ENCODE peak calls at places on chromosome 10, in four cellular contexts. J, H, D and P are unnamed samples.

GRCh38 chr10:4918236-4918635 is 45.0 kb upstream of the AKR1C1 start:
- DNase-seq in J (no peak), D (no peak), H (no peak), P (no peak)

GRCh38 chr10:61503051-61503450 is 49.9 kb upstream of the TMEM26 start:
- DNase-seq in J (no peak), D (no peak), H (no peak), P (no peak)

GRCh38 chr10:787933-788651 is 98.6 kb upstream of the DIP2C start:
- DNase-seq in H (no peak), D (no peak), J (no peak), P (no peak)

GRCh38 chr10:128530301-128530700 is 404.1 kb upstream of the MKI67 start:
- DNase-seq in J (no peak), H (no peak), D (no peak), P (no peak)

GRCh38 chr10:100341953-100342626 is 4.9 kb upstream of the SCD start:
- DNase-seq in H (peak), J (peak), D (peak), P (no peak)

GRCh38 chr10:101031128-101031795 is at the start of the genes PDZD7 and SFXN3:
- DNase-seq in D (peak), H (peak), J (peak), P (peak)

GRCh38 chr10:71696635-71697326 is 22.8 kb downstream of the C10orf105 start:
- DNase-seq in H (peak), D (peak), J (peak), P (no peak)

GRCh38 chr10:24723386-24723787 is 300 bp downstream of the ARHGAP21 start:
- DNase-seq in D (peak), H (peak), J (peak), P (no peak)

GRCh38 chr10:75263806-75264205 is 28.0 kb upstream of the COMTD1 start:
- DNase-seq in H (no peak), D (no peak), J (no peak), P (no peak)

GRCh38 chr10:35391153-35391953 is 55.0 kb downstream of the CCNY start:
- DNase-seq in J (no peak), H (no peak), D (no peak), P (no peak)

GRCh38 chr10:79380918-79381775 is 33.9 kb downstream of the PPIF start:
- DNase-seq in D (no peak), J (no peak), H (peak), P (no peak)

GRCh38 chr10:103238506-103239252 is 7.0 kb upstream of the RPEL1 start:
- DNase-seq in H (peak), J (no peak), D (no peak), P (no peak)

GRCh38 chr10:62689712-62690111 is 114.8 kb upstream of the ADO start:
- DNase-seq in D (peak), J (peak), H (no peak), P (no peak)

GRCh38 chr10:74118794-74119193 is 31.8 kb downstream of the AP3M1 start:
- DNase-seq in D (no peak), J (no peak), H (peak), P (no peak)

GRCh38 chr10:112221545-112221944 is 38.0 kb upstream of the GPAM start:
- DNase-seq in H (no peak), J (no peak), D (no peak), P (no peak)

GRCh38 chr10:103643381-103643780 is 149.9 kb downstream of the NEURL1 start:
- DNase-seq in D (no peak), H (no peak), J (no peak), P (no peak)

GRCh38 chr10:94407668-94408067 is 5.3 kb downstream of the TBC1D12 start:
- DNase-seq in H (no peak), J (no peak), D (no peak), P (no peak)

GRCh38 chr10:124119933-124120332 is 26.5 kb upstream of the CHST15 start:
- DNase-seq in H (no peak), J (no peak), D (peak), P (no peak)

GRCh38 chr10:113069595-113069994 is 119.5 kb downstream of the TCF7L2 start:
- DNase-seq in D (no peak), H (no peak), J (no peak), P (no peak)

GRCh38 chr10:11894381-11895107 is 71.4 kb downstream of the PROSER2 start:
- DNase-seq in H (no peak), J (no peak), D (no peak), P (no peak)

GRCh38 chr10:60892571-60892970 is 51.4 kb downstream of the RHOBTB1 start:
- DNase-seq in D (no peak), J (no peak), H (no peak), P (no peak)

GRCh38 chr10:131177431-131178327 is 133.8 kb downstream of the TCERG1L start:
- DNase-seq in J (no peak), H (no peak), D (no peak), P (no peak)

GRCh38 chr10:129387258-129387525 is 79.8 kb upstream of the MGMT start:
- DNase-seq in D (no peak), H (no peak), J (no peak), P (no peak)